ENCODE peak calls at places on chromosomes 16 and 17, in seven cellular contexts. T, A, O, F, I, W and Y are unnamed samples. For H3K9me3, the result is how much of the 10 kb centered on the place peaks cover.

GRCh38 chr17:50037321-50038107 is 18.4 kb upstream of the ITGA3 start:
- DNase-seq in I (no peak), A (no peak), W (no peak), F (peak), O (no peak), T (no peak), Y (no peak)

GRCh38 chr17:67544364-67544763 is 167.3 kb downstream of the PITPNC1 start:
- DNase-seq in W (no peak), O (no peak), I (no peak), F (no peak), T (no peak), A (no peak), Y (no peak)

GRCh38 chr17:8807070-8807550 is 7.9 kb upstream of the MFSD6L start:
- DNase-seq in F (no peak), T (peak), W (no peak), A (no peak), O (peak), I (no peak), Y (no peak)

GRCh38 chr17:740240-741055 is 8.1 kb downstream of the TLCD3A start:
- DNase-seq in A (no peak), O (peak), I (no peak), W (no peak), F (no peak), T (no peak), Y (no peak)

GRCh38 chr17:50203589-50204345 is 2.3 kb upstream of the COL1A1 start:
- DNase-seq in A (no peak), W (no peak), F (no peak), I (no peak), T (no peak), O (no peak), Y (no peak)

GRCh38 chr16:24685539-24686432 is 43.7 kb upstream of the TNRC6A start:
- DNase-seq in W (peak), A (peak), I (no peak), F (peak), T (peak), O (no peak), Y (no peak)

GRCh38 chr17:7336240-7337175 is at the start of gene ACAP1:
- DNase-seq in T (peak), W (no peak), I (no peak), F (no peak), O (no peak), A (no peak), Y (no peak)

GRCh38 chr17:4592240-4593005 is 8.1 kb downstream of the SMTNL2 start:
- DNase-seq in I (no peak), T (no peak), A (no peak), O (no peak), F (no peak), W (no peak), Y (no peak)

GRCh38 chr17:64741038-64741641 is 79.0 kb upstream of the SMURF2 start:
- DNase-seq in W (no peak), O (no peak), I (no peak), A (no peak), T (no peak), F (no peak), Y (no peak)

GRCh38 chr16:71867934-71868333 is 16.0 kb downstream of the ZNF821 start:
- DNase-seq in W (peak), I (no peak), F (no peak), A (no peak), O (no peak), T (no peak), Y (no peak)

GRCh38 chr17:47310186-47310733 is 13.5 kb upstream of the EFCAB13 start:
- DNase-seq in T (no peak), F (no peak), O (no peak), A (no peak), I (no peak), W (no peak), Y (no peak)

GRCh38 chr17:29914819-29915537 is 15.1 kb downstream of the SSH2 start:
- DNase-seq in F (no peak), W (no peak), T (no peak), I (no peak), O (no peak), A (no peak), Y (no peak)

GRCh38 chr17:39404542-39405378 is 3.3 kb upstream of the FBXL20 start:
- DNase-seq in O (no peak), F (no peak), A (peak), T (peak), I (no peak), W (no peak), Y (no peak)
- H3K9me3 ChIP-seq in O (under half), F (under half), A (under half), T (under half), I (under half), W (under half), Y (under half)

DNA sequence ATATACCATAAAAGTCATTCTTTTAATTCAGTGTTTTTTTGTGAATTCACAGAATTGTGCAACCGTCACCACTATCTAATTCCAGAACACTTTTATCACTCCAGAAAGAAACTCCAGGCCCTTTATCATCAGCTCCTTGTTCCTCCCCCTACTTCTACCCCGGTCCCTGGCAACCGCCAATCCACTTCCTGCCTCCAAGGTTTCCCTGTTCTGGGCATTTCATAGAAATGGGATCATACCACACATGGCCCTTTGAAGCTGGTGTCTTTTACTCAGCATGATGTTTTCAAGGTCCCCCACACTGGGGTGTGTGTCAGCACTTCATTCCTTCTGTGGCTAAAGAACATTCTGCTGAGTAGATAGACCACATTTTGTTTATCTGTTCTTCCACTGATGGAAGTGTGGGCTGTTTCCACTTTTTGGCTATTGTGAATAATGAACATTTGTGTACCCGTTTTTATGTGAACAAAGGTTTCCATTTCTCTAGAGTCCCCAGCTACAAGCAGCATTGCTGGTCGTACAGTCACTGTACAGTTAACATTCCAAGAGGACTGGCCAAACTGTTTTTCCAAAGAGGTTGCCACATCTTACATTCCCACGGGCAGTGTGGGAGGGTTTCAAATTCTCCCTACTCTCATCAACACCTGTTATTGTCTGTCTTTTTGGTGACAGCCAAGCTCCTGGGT is 75.8 kb upstream of the ZNF469 start:
- DNase-seq in I (no peak), F (no peak), O (no peak), T (no peak), A (no peak), W (peak), Y (no peak)
- TF ChIP-seq REST in I (no peak), F (peak), O (no peak), T (no peak), A (no peak), W (no peak), Y (no peak)

DNA sequence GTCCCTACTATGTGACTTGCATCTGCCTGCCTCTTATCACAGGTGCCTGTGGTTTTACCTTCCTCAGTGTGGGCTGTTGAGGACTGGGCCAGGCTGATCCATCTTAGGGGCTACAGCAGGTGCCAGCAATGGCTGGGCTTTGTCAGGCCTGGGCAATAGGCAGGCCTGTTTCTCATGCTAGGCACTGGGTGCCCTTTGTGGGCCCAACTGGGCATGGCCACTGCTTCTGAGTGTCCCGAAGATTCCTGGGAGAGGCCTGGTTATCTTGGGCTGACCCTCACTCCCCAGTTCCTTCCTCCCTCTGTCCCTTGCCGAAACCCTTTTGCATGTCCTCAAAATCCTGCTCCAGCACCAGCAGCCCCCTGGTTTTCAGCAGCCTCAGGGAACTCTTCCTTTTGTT is 1024.9 kb downstream of the KCNJ18 start:
- DNase-seq in T (no peak), W (no peak), F (no peak), O (no peak), A (no peak), I (no peak), Y (no peak)
- H3K9me3 ChIP-seq in T (under half), W (half or more), F (under half), O (under half), A (under half), I (under half), Y (under half)

GRCh38 chr16:2150418-2151187 is 2.2 kb downstream of the RAB26 start:
- DNase-seq in W (peak), F (peak), O (no peak), T (no peak), A (peak), I (no peak), Y (no peak)
- TF ChIP-seq REST in W (no peak), F (no peak), O (no peak), T (no peak), A (no peak), I (no peak), Y (no peak)

GRCh38 chr16:3311496-3311895 is 6.2 kb downstream of the ZNF75A start:
- DNase-seq in T (no peak), F (no peak), A (no peak), I (no peak), W (no peak), O (no peak), Y (no peak)

GRCh38 chr16:3304370-3304769 is 860 bp downstream of the TIGD7 start:
- DNase-seq in W (no peak), F (no peak), T (no peak), I (no peak), A (no peak), O (no peak), Y (no peak)

GRCh38 chr16:3305109-3306068 is at the start of the genes TIGD7 and ZNF75A:
- DNase-seq in W (no peak), A (peak), I (peak), O (peak), T (peak), F (peak), Y (peak)

DNA sequence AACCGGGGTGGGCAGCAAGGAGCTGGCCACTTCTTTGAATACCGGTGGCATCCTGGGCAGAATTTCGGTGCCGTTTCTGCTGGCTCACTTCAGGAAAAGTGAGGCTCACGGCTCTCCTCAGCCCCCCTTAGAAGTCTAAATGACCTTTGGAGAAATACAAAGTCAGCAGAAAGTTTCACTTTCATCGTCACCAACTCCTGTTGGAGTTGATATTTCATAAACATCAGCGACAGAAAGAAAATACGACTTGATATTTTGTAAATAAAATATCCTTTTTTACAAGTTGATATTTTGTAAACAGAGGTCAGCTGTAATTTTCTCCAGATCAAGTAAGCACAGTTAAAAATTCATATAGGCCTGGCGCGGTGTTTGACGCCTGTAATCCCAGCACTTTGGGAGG is 781 bp downstream of the ZNF75A start:
- DNase-seq in T (no peak), I (no peak), W (no peak), A (no peak), F (no peak), O (no peak), Y (no peak)
- H3K9me3 ChIP-seq in T (under half), I (under half), W (under half), A (half or more), F (under half), O (under half), Y (half or more)

GRCh38 chr17:74345433-74346241 is 16.0 kb downstream of the BTBD17 start:
- DNase-seq in T (no peak), F (no peak), A (no peak), W (no peak), I (no peak), O (no peak), Y (no peak)
- TF ChIP-seq REST in T (no peak), F (no peak), A (no peak), W (no peak), I (no peak), O (no peak), Y (no peak)

GRCh38 chr17:11384131-11384530 is 143.1 kb downstream of the SHISA6 start:
- DNase-seq in F (no peak), O (no peak), W (no peak), T (no peak), I (no peak), A (no peak), Y (no peak)
- H3K9me3 ChIP-seq in F (under half), O (under half), W (under half), T (under half), I (under half), A (under half), Y (under half)